ENCODE peak calls at places on chromosomes 16 and 17, in eight cellular contexts. C is cardiac muscle cell, O is Panc1, G is lung, V is AG10803, B is left ventricle myocardium inferior, H is fibroblast of the aortic adventitia, Z is D721Med. W is an unnamed sample.

GRCh38 chr16:63697736-63698135 is 1424.1 kb downstream of the CDH11 start:
- DNase-seq in C (peak; percentile 51), O (no peak), G (no peak), V (no peak), B (no peak), H (no peak), Z (no peak), W (no peak)

GRCh38 chr17:58329035-58329807 is 626 bp upstream of the TSPOAP1 start:
- DNase-seq in C (peak; percentile 25), O (no peak), G (peak; percentile 56), V (no peak), B (peak; percentile 30), H (no peak), Z (peak; percentile 31), W (peak; percentile 81)

GRCh38 chr17:66673668-66674276 is 161.1 kb upstream of the CACNG5 start:
- DNase-seq in C (peak; percentile 71), O (no peak), G (peak; percentile 49), V (peak; percentile 69), B (no peak), H (peak; percentile 80), Z (no peak), W (no peak)

GRCh38 chr17:21019976-21020575 is 22.7 kb downstream of the USP22 start:
- DNase-seq in C (no peak), O (no peak), G (no peak), V (peak; percentile 41), B (peak; percentile 44), H (no peak), Z (no peak), W (peak; percentile 34)

GRCh38 chr17:39008633-39009032 is 41.4 kb upstream of the FBXO47 start:
- DNase-seq in C (no peak), O (no peak), G (no peak), V (no peak), B (no peak), H (no peak), Z (no peak), W (no peak)

GRCh38 chr17:3585826-3586225 is 23.4 kb downstream of the TRPV1 start:
- DNase-seq in C (no peak), O (no peak), G (no peak), V (no peak), B (no peak), H (no peak), Z (no peak), W (no peak)

GRCh38 chr16:68642436-68643064 is 2.6 kb upstream of the CDH3 start:
- DNase-seq in C (peak; percentile 77), O (no peak), G (peak; percentile 67), V (no peak), B (no peak), H (no peak), Z (no peak), W (no peak)

GRCh38 chr17:1158879-1159278 is 20.9 kb downstream of the ABR start:
- DNase-seq in C (no peak), O (no peak), G (no peak), V (peak; percentile 46), B (no peak), H (peak; percentile 32), Z (no peak), W (no peak)

GRCh38 chr17:27601069-27601974 is 29.7 kb upstream of the LGALS9 start:
- DNase-seq in C (peak; percentile 81), O (peak; percentile 53), G (peak; percentile 82), V (peak; percentile 75), B (peak; percentile 73), H (peak; percentile 90), Z (peak; percentile 49), W (peak; percentile 84)

GRCh38 chr16:4176794-4177438 is 60.7 kb upstream of the ADCY9 start:
- DNase-seq in C (no peak), O (no peak), G (no peak), V (peak; percentile 57), B (no peak), H (peak; percentile 49), Z (no peak), W (peak; percentile 34)

GRCh38 chr17:81354944-81355327 is 40.3 kb upstream of the BAHCC1 start:
- DNase-seq in C (no peak), O (no peak), G (no peak), V (no peak), B (no peak), H (no peak), Z (no peak), W (no peak)

GRCh38 chr17:66976781-66977201 is 12.3 kb downstream of the CACNG4 start:
- DNase-seq in C (no peak), O (no peak), G (no peak), V (no peak), B (peak; percentile 21), H (no peak), Z (no peak), W (no peak)

GRCh38 chr16:23901178-23902131 is 65.7 kb downstream of the PRKCB start:
- DNase-seq in C (no peak), O (no peak), G (no peak), V (no peak), B (no peak), H (no peak), Z (no peak), W (no peak)

GRCh38 chr17:56894859-56895455 is 18.9 kb downstream of the TRIM25 start:
- DNase-seq in C (no peak), O (no peak), G (no peak), V (no peak), B (no peak), H (no peak), Z (no peak), W (no peak)

GRCh38 chr17:77492446-77493237 is 351.9 kb downstream of the SEC14L1 start:
- DNase-seq in C (no peak), O (no peak), G (no peak), V (no peak), B (peak; percentile 16), H (no peak), Z (no peak), W (no peak)

GRCh38 chr16:49748322-49748721 is 107.6 kb downstream of the ZNF423 start:
- DNase-seq in C (no peak), O (no peak), G (no peak), V (no peak), B (no peak), H (peak; percentile 53), Z (no peak), W (no peak)

DNA sequence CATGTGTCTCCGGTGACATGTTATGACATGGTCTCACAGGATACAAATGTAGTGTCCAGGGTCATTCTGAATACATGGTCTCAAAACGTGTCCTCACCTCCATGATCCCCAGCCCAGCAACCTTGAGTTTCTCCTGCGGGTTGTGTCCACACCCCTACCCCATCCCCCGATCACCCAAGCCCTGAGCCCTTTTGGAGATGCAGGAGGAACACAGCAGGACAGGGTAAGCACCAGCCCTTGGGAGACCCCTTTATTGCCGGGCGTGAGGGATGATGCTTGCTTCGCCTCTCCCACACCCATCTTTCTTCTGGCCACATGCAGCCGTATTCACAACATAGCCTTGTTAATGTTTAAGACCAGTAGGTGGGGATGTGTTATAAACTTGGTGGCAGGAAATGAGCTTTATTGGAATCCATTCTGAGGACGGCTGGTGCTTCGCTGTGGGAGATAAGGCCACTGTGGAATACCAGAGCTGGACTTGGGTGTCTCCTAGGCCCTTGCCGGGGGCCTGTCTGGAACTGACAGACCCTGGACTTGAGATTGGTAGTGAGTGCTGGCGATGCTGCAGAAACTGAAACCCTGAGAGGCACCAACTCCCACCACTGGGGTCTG is 5.5 kb downstream of the TMEM132E start:
- DNase-seq in C (peak; percentile 77), O (no peak), G (no peak), V (peak; percentile 13), B (no peak), H (peak; percentile 9), Z (no peak), W (no peak)
- TF ChIP-seq CTCF in C (peak; percentile 34), O (no peak), G (no peak), V (peak; percentile 26), B (no peak), H (no peak), Z (peak; percentile 63), W (no peak)

GRCh38 chr16:88495268-88495772 is 42.2 kb downstream of the ZFPM1 start:
- DNase-seq in C (no peak), O (no peak), G (no peak), V (no peak), B (no peak), H (no peak), Z (no peak), W (no peak)
- TF ChIP-seq CTCF in C (no peak), O (no peak), G (no peak), V (no peak), B (no peak), H (peak; percentile 1), Z (no peak), W (no peak)

DNA sequence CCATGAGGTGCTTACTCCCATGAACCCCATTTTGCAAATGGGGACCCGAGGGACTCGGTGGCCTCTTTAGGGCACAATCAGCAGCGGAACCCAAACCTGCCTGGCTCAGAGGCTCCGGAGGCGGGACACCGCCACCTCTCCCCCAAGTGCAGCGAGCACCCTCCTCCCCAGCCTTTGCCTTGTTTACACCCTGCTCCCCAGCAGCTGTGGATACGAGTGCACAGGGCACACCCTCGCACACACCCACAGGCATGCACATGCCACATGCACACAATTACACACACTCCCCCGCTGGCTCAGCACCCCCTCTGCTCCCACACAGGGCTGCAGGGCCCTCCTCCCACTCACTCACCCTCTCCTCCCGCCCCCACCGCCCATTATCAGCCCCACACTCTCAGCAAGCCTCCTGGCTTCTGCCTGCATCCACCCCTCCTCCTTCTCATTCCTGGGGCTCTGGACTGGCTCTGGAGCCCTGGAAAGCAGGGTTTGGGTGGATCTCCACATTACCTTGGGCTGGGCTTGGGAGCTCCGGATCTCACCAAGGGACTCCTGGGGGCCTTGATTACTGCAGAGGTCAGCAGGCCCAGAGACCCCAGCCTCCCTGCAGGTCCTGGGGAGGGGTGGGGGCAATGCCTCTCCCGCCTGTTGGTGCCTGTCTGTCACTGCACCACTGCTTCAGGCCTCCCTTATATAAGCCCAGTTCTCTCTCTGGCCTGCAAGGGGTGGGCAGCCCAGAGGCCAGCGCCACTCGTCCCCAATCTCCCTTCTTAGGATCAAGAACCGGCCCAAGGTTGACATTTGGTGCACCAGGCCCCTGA is 6.4 kb downstream of the PDK2 start:
- DNase-seq in C (peak; percentile 73), O (no peak), G (no peak), V (peak; percentile 64), B (peak; percentile 70), H (peak; percentile 34), Z (no peak), W (no peak)
- TF ChIP-seq CTCF in C (no peak), O (no peak), G (no peak), V (no peak), B (peak; percentile 37), H (no peak), Z (no peak), W (no peak)

DNA sequence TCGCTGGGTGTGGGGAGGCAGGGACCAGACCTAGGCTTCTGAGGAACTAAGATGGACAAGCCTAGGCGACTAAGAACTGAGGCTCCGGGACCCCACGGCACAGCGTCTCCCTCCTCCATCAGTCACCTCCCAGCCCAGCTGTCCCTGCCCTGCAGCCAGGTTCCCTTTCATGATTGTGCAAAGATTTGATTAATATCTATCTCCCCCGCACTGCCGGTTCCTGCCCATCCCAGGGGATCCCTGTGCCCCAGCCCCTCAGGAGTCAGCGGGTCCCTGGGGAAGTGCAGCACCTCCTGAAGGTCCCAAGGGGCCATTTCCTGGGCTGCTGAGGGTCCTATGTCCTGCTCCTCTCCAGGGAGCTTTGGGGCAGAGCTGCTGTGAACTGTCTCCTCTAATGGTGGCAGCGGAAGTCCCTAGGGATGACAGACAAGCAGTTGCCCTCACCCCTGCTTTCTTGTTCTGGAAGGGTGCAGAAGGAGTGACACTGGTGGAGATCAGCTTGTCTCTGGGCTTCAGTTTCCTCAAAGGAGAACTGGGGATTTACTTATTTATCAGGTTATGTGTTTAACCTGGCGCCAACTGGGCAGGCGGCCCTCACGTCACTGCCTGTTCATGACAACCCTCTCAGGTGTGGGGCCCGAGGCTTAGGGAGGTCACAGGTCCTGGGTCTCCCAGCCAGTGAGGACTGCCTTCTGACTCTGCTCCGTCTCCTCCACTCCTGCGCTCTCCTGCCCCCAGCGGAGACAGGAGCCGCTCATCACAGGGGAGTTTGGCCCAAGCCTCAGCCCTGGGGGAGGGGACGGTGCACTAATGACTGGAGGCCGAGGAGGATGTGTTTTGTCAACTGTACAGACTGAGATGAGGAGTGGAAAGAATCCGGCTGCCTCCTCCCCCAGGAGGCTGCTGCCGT is 1.9 kb upstream of the C16orf74 start:
- DNase-seq in C (peak; percentile 62), O (no peak), G (no peak), V (no peak), B (peak; percentile 30), H (no peak), Z (no peak), W (no peak)
- TF ChIP-seq CTCF in C (peak; percentile 52), O (no peak), G (no peak), V (peak; percentile 30), B (peak; percentile 34), H (no peak), Z (peak; percentile 38), W (no peak)